ENCODE peak calls at places on chromosomes 6 and 20, in nine cellular contexts. F is pancreas; N is activated T-helper 1 cell treated with anti-CD3 and anti-CD28 coated beads, Interleukin-12 subunit alpha, Interleukin-12 subunit beta, Interleukin-2, Interleukin-4 antibody, amounts not matched to agents 30 ng/mL and 10 ng/mL and 1 ng/mL, durations not matched to agents 14 hours and 24 hours and 36 hours; Y is fibroblast of mammary gland; D is NCI-H774; R is upper lobe of right lung; J is T-cell; S is stimulated activated naive B cell treated with anti-CD40 and anti-IgM and Interleukin-4, amounts not matched to agents 10 μg/mL and 1 μg/mL and 100 μg/mL, for 72 hours; H is choroid plexus epithelial cell. U is an unnamed sample.

GRCh38 chr6:110103260-110103659 is 76.2 kb downstream of the WASF1 start:
- DNase-seq in F (no peak), N (no peak), Y (no peak), D (no peak), R (no peak), J (no peak), S (no peak), H (no peak), U (no peak)

GRCh38 chr20:53570446-53571276 is 23.0 kb downstream of the ZNF217 start:
- DNase-seq in F (no peak), N (no peak), Y (no peak), D (no peak), R (no peak), J (no peak), S (no peak), H (no peak), U (no peak)

GRCh38 chr20:48153523-48153922 is 368.2 kb upstream of the SULF2 start:
- DNase-seq in F (no peak), N (no peak), Y (no peak), D (peak; percentile 70), R (no peak), J (no peak), S (no peak), H (peak; percentile 12), U (no peak)

GRCh38 chr20:2150660-2151059 is 49.0 kb downstream of the STK35 start:
- DNase-seq in F (no peak), N (no peak), Y (no peak), D (no peak), R (no peak), J (no peak), S (no peak), H (no peak), U (no peak)

GRCh38 chr6:157990321-157991066 is 8.8 kb downstream of the SYNJ2 start:
- DNase-seq in F (no peak), N (peak; percentile 21), Y (peak; percentile 81), D (no peak), R (peak; percentile 58), J (no peak), S (peak; percentile 64), H (peak; percentile 48), U (no peak)

GRCh38 chr20:33370296-33370695 is 31.0 kb downstream of the CDK5RAP1 start:
- DNase-seq in F (no peak), N (peak; percentile 27), Y (peak; percentile 22), D (no peak), R (no peak), J (peak; percentile 62), S (no peak), H (no peak), U (peak; percentile 62)

GRCh38 chr6:147117580-147117979 is 86.6 kb upstream of the STXBP5 start:
- DNase-seq in F (no peak), N (no peak), Y (peak; percentile 62), D (no peak), R (no peak), J (no peak), S (no peak), H (peak; percentile 60), U (no peak)

GRCh38 chr6:36873612-36874011 is 991 bp downstream of the PPIL1 start:
- DNase-seq in F (no peak), N (no peak), Y (no peak), D (no peak), R (no peak), J (no peak), S (no peak), H (peak; percentile 9), U (no peak)

GRCh38 chr20:59618131-59618530 is 13.8 kb downstream of the PHACTR3 start:
- DNase-seq in F (no peak), N (no peak), Y (no peak), D (no peak), R (no peak), J (no peak), S (no peak), H (no peak), U (no peak)

GRCh38 chr20:56360133-56360898 is 1.5 kb downstream of the FAM210B start:
- DNase-seq in F (no peak), N (no peak), Y (peak; percentile 20), D (no peak), R (no peak), J (no peak), S (no peak), H (no peak), U (no peak)

GRCh38 chr20:3843490-3843889 is 3.1 kb upstream of the MAVS start:
- DNase-seq in F (no peak), N (no peak), Y (peak; percentile 92), D (no peak), R (no peak), J (no peak), S (no peak), H (peak; percentile 76), U (no peak)

GRCh38 chr6:147715035-147715434 is 206.5 kb downstream of the SAMD5 start:
- DNase-seq in F (no peak), N (no peak), Y (no peak), D (no peak), R (no peak), J (no peak), S (no peak), H (no peak), U (no peak)

GRCh38 chr6:50925548-50925947 is 106.9 kb downstream of the TFAP2B start:
- DNase-seq in F (no peak), N (no peak), Y (no peak), D (no peak), R (no peak), J (no peak), S (no peak), H (no peak), U (no peak)

GRCh38 chr6:95614094-95614493 is 36.8 kb downstream of the MANEA start:
- DNase-seq in F (no peak), N (no peak), Y (peak; percentile 4), D (no peak), R (no peak), J (no peak), S (no peak), H (peak; percentile 36), U (no peak)

GRCh38 chr6:132570221-132570777 is at the start of gene TAAR6:
- DNase-seq in F (no peak), N (no peak), Y (no peak), D (no peak), R (no peak), J (no peak), S (no peak), H (no peak), U (no peak)

GRCh38 chr20:17969276-17969883 is 562 bp downstream of the MGME1 start:
- DNase-seq in F (peak; percentile 46), N (peak; percentile 35), Y (no peak), D (no peak), R (no peak), J (peak; percentile 23), S (no peak), H (peak; percentile 35), U (no peak)

GRCh38 chr20:36179170-36179945 is 24.8 kb downstream of the EPB41L1 start:
- DNase-seq in F (no peak), N (no peak), Y (no peak), D (no peak), R (no peak), J (no peak), S (no peak), H (no peak), U (no peak)

GRCh38 chr20:43955244-43956191 is 40.9 kb downstream of the TOX2 start:
- DNase-seq in F (no peak), N (peak; percentile 35), Y (peak; percentile 97), D (no peak), R (no peak), J (peak; percentile 57), S (peak; percentile 25), H (peak; percentile 86), U (peak; percentile 22)

GRCh38 chr20:31675828-31676533 is 38.3 kb downstream of the COX4I2 start:
- DNase-seq in F (no peak), N (peak; percentile 71), Y (peak; percentile 80), D (no peak), R (no peak), J (peak; percentile 33), S (peak; percentile 38), H (peak; percentile 70), U (peak; percentile 58)

GRCh38 chr20:38091447-38092216 is 58.1 kb downstream of the RPRD1B start:
- DNase-seq in F (no peak), N (no peak), Y (peak; percentile 15), D (no peak), R (no peak), J (no peak), S (no peak), H (peak; percentile 41), U (no peak)

GRCh38 chr6:152300517-152300916 is 336.6 kb downstream of the SYNE1 start:
- DNase-seq in F (no peak), N (no peak), Y (no peak), D (no peak), R (no peak), J (no peak), S (no peak), H (no peak), U (no peak)

GRCh38 chr6:100568255-100568654 is 103.5 kb upstream of the SIM1 start:
- DNase-seq in F (no peak), N (no peak), Y (no peak), D (no peak), R (no peak), J (no peak), S (no peak), H (no peak), U (no peak)

U was measured in effector memory CD8-positive, alpha-beta T cell.